ENCODE peak calls at places on chromosome 3, in five cellular contexts. M is brain microvascular endothelial cell, V is foreskin fibroblast, G is mammary epithelial cell, F is astrocyte of the spinal cord. R is an unnamed sample.

GRCh38 chr3:11592460-11593298 is 51.0 kb downstream of the VGLL4 start:
- DNase-seq in M (peak), V (no peak), G (peak), F (peak), R (no peak)

GRCh38 chr3:131795382-131796085 is 239.3 kb downstream of the CPNE4 start:
- DNase-seq in M (peak), V (no peak), G (no peak), F (peak), R (no peak)

GRCh38 chr3:174538116-174538515 is 321.0 kb upstream of the NAALADL2 start:
- DNase-seq in M (no peak), V (no peak), G (no peak), F (no peak), R (no peak)

GRCh38 chr3:115072265-115073008 is 74.7 kb downstream of the ZBTB20 start:
- DNase-seq in M (no peak), V (peak), G (peak), F (peak), R (peak)

GRCh38 chr3:4996771-4997291 is 17.6 kb downstream of the BHLHE40 start:
- DNase-seq in M (no peak), V (no peak), G (no peak), F (no peak), R (no peak)

GRCh38 chr3:111506435-111506834 is 35.6 kb upstream of the CD96 start:
- DNase-seq in M (no peak), V (no peak), G (no peak), F (no peak), R (no peak)

GRCh38 chr3:159721324-159721723 is 267.3 kb upstream of the IL12A start:
- DNase-seq in M (no peak), V (no peak), G (no peak), F (no peak), R (no peak)

GRCh38 chr3:30625541-30626438 is 19.4 kb downstream of the TGFBR2 start:
- DNase-seq in M (no peak), V (peak), G (peak), F (peak), R (peak)

GRCh38 chr3:17398959-17399551 is 343.4 kb downstream of the TBC1D5 start:
- DNase-seq in M (no peak), V (no peak), G (no peak), F (no peak), R (no peak)

GRCh38 chr3:8660781-8661180 is 16.2 kb upstream of the SSUH2 start:
- DNase-seq in M (no peak), V (no peak), G (no peak), F (no peak), R (no peak)

GRCh38 chr3:188656196-188656982 is 502.4 kb downstream of the LPP start:
- DNase-seq in M (peak), V (peak), G (peak), F (peak), R (peak)

GRCh38 chr3:172675371-172676193 is 35.3 kb downstream of the NCEH1 start:
- DNase-seq in M (peak), V (peak), G (peak), F (peak), R (peak)

GRCh38 chr3:126208618-126209256 is 28.4 kb upstream of the ALDH1L1 start:
- DNase-seq in M (peak), V (peak), G (peak), F (peak), R (peak)

GRCh38 chr3:184096811-184097378 is at the start of gene HTR3E:
- DNase-seq in M (no peak), V (no peak), G (no peak), F (no peak), R (no peak)

GRCh38 chr3:11288786-11289637 is 16.8 kb downstream of the ATG7 start:
- DNase-seq in M (peak), V (peak), G (peak), F (peak), R (peak)

GRCh38 chr3:197144188-197144587 is 114.6 kb upstream of the MELTF start:
- DNase-seq in M (no peak), V (no peak), G (no peak), F (no peak), R (no peak)

GRCh38 chr3:42702066-42702951 is at the start of gene HHATL:
- DNase-seq in M (no peak), V (no peak), G (no peak), F (no peak), R (no peak)

GRCh38 chr3:72144773-72145505 is 360.0 kb upstream of the PROK2 start:
- DNase-seq in M (no peak), V (no peak), G (no peak), F (no peak), R (no peak)

GRCh38 chr3:58835075-58835474 is 168.5 kb upstream of the FAM3D start:
- DNase-seq in M (peak), V (no peak), G (peak), F (peak), R (peak)

GRCh38 chr3:147616998-147617619 is 207.9 kb downstream of the ZIC1 start:
- DNase-seq in M (no peak), V (no peak), G (no peak), F (peak), R (peak)

GRCh38 chr3:52182691-52183090 is 15.3 kb upstream of the ALAS1 start:
- DNase-seq in M (no peak), V (no peak), G (no peak), F (no peak), R (no peak)

GRCh38 chr3:32467333-32468070 is 35.1 kb downstream of the CMTM6 start:
- DNase-seq in M (no peak), V (peak), G (peak), F (peak), R (peak)

GRCh38 chr3:55474213-55474632 is 12.9 kb downstream of the WNT5A start:
- DNase-seq in M (no peak), V (no peak), G (no peak), F (no peak), R (no peak)

GRCh38 chr3:155032918-155033317 is 47.2 kb upstream of the MME start:
- DNase-seq in M (no peak), V (peak), G (no peak), F (peak), R (peak)

GRCh38 chr3:107752202-107752990 is 229.6 kb downstream of the BBX start:
- DNase-seq in M (peak), V (peak), G (no peak), F (peak), R (peak)

GRCh38 chr3:32309653-32310242 is 71.3 kb downstream of the CMTM8 start:
- DNase-seq in M (no peak), V (no peak), G (no peak), F (no peak), R (no peak)

GRCh38 chr3:127749361-127749760 is 73.0 kb downstream of the MGLL start:
- DNase-seq in M (no peak), V (no peak), G (no peak), F (no peak), R (no peak)

GRCh38 chr3:127746400-127747057 is 73.8 kb downstream of the ABTB1 start:
- DNase-seq in M (no peak), V (no peak), G (no peak), F (no peak), R (no peak)

GRCh38 chr3:127748754-127749327 is 73.5 kb downstream of the MGLL start:
- DNase-seq in M (no peak), V (no peak), G (no peak), F (no peak), R (no peak)

GRCh38 chr3:127747066-127747465 is 74.3 kb downstream of the ABTB1 start:
- DNase-seq in M (no peak), V (no peak), G (no peak), F (no peak), R (no peak)

DNA sequence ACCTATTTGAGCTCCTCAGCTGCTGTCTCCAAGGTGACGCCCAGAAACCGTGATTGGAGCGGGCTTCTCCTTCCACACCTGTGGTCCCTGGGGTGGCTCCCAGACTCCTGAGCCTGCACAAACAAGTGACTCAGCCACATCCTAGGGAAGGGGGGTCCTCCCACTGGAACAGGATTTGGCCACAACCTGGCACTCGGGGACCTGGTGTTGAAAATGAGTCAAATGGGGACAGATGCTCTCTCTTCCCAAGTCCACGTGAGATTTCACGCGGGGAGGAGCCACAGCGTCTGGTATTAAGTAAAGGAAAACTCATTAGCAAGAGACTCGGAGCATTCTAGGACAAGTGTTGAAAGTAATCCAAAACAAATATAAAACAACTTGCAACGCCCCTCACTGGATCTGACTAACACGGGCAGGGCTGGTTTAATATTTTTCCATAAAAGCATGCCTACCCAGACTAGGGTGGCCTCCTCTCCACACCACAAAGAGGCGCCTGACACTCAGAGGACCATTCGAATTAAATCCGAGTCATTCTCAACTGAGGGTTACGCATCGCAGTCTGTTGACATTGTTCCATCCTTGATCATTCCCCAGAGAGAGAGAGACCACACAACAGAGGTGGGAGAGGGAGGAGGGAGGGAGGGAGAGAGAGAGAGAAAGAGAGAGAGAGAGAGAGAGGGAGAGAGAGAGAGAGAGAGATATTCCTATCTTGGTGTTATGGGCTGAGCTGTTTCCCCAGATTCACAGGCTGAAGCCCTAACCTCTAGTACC is 74.4 kb downstream of the MGLL start:
- DNase-seq in M (peak), V (peak), G (peak), F (peak), R (peak)
- TF ChIP-seq CTCF in M (peak), V (peak), G (no peak), F (peak), R (peak)

GRCh38 chr3:123019591-123019990 is 8.0 kb downstream of the SEMA5B start:
- DNase-seq in M (no peak), V (no peak), G (no peak), F (no peak), R (no peak)

GRCh38 chr3:123012652-123013051 is 14.9 kb downstream of the SEMA5B start:
- DNase-seq in M (no peak), V (no peak), G (no peak), F (no peak), R (no peak)

GRCh38 chr3:123013876-123014275 is 13.7 kb downstream of the SEMA5B start:
- DNase-seq in M (no peak), V (no peak), G (no peak), F (no peak), R (no peak)

GRCh38 chr3:123011484-123011883 is 16.1 kb downstream of the SEMA5B start:
- DNase-seq in M (no peak), V (no peak), G (no peak), F (no peak), R (no peak)

GRCh38 chr3:123015596-123015995 is 12.0 kb downstream of the SEMA5B start:
- DNase-seq in M (no peak), V (no peak), G (no peak), F (no peak), R (no peak)
- TF ChIP-seq CTCF in M (peak), V (no peak), G (no peak), F (no peak), R (no peak)

DNA sequence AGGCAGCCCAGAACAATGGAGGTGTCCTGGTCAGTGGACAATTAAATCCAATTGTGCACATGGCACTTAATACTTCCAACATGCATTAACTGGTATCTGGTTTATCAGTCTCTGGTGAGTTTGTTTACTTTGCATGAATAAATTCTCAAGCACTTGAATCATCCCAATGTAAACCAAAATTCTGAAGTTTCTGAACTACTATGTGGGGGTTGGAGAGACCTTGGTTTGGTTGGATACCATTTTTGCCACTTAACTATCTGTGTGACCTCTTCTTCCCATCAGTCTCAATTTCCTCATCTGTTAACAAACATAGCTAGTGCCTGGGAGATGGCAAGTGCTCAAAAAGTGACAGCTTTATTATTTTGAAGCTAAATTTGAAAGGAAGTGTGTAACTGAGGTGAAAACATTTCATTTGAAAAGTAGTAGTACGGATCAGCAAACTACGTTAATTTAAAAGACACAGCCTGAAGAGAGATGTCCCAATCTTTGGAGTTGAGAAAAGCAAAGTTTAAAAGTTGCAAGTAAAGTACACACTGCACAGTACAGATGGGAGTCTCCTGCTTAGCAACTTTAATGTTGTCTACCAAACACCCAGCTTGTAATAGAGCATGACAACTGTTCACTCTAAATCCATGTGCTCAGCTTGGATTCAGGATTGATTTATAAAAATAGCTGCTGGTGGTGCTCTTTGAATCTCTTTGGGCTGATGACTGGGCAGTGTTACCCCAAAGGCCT is 70.7 kb upstream of the MAP4 start:
- DNase-seq in M (peak), V (peak), G (peak), F (peak), R (peak)
- TF ChIP-seq CTCF in M (no peak), V (no peak), G (no peak), F (no peak), R (no peak)

DNA sequence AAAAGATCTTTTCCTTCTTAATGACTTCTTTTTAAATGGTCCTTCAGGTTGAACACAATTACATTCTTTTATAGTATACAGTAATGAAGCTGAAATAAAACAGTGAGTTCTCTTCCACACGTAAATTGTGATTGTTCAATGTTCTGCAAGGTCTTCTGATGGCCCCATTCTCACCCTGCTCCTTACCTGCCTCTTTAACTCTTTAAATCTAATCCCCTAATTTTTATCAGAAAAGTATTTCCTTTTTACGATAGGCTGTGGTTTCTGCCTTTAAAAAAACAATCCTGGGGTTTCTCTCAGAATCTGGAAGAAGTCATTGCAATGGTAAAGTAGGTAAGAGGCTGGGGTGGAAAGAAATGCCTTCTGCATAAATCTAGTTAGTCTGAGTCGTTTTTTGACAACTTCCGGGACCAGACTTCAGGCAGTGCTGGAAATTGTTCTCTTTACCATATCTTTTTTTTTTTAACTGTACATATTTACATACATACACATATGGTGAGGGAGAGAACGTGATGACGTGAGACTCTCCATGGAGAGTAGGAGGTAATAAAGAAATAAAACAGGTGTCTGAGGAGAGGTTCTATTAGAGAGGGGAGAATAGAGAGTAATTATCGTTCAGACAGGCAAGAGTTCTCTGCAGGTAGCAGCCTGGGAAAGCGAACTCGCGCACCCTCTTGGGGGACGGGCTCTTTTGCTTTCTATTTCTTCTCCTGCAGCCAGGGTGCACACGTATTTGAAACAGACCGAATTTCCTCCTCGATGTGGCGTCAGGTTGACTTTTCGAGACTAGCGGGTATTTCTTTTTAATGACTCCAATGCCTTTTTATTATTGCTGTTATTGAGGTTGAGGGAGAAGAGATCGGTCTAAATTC is at the start of gene SIDT1:
- DNase-seq in M (no peak), V (no peak), G (peak), F (peak), R (no peak)
- TF ChIP-seq CTCF in M (peak), V (no peak), G (no peak), F (peak), R (no peak)